ENCODE peak calls at places on chromosomes 7 and 10, in five cellular contexts. L is Peyer's patch, S is cardiac fibroblast, C is left lung, V is IMR-90. B is an unnamed sample.
A peak's percentile ranks its signal among the peaks of the same experiment; 100 is the strongest.

GRCh38 chr7:140229591-140230516 is 53.1 kb upstream of the KDM7A start:
- DNase-seq in C (peak; percentile 53), V (no peak), L (peak; percentile 86), S (no peak), B (no peak)

GRCh38 chr7:99379043-99379577 is 4.6 kb downstream of the ARPC1B start:
- DNase-seq in L (peak; percentile 59), C (peak; percentile 87), V (peak; percentile 88), S (peak; percentile 97), B (peak; percentile 96)

GRCh38 chr10:97901381-97901780 is 51.7 kb downstream of the GOLGA7B start:
- DNase-seq in C (no peak), L (no peak), S (no peak), V (no peak), B (no peak)

GRCh38 chr10:124308811-124309210 is 109.9 kb downstream of the OAT start:
- DNase-seq in L (no peak), V (no peak), C (peak; percentile 14), S (no peak), B (no peak)

GRCh38 chr10:3528271-3528670 is 256.7 kb downstream of the KLF6 start:
- DNase-seq in V (no peak), C (no peak), S (peak; percentile 31), L (no peak), B (peak; percentile 49)

GRCh38 chr7:151313857-151314256 is 27.8 kb upstream of the NUB1 start:
- DNase-seq in L (no peak), C (no peak), V (peak; percentile 61), S (peak; percentile 39), B (peak; percentile 43)

GRCh38 chr7:921581-922333 is 32.7 kb downstream of the ADAP1 start:
- DNase-seq in S (no peak), V (no peak), L (no peak), C (peak; percentile 30), B (no peak)

GRCh38 chr7:2687338-2687869 is 598 bp upstream of the AMZ1 start:
- DNase-seq in C (no peak), L (no peak), S (peak; percentile 46), V (peak; percentile 75), B (peak; percentile 67)

GRCh38 chr7:121278120-121279021 is 50.4 kb upstream of the WNT16 start:
- DNase-seq in S (peak; percentile 76), L (no peak), V (peak; percentile 76), C (no peak), B (no peak)

GRCh38 chr10:69179089-69179742 is 818 bp upstream of the SUPV3L1 start:
- DNase-seq in L (no peak), C (no peak), S (no peak), V (no peak), B (peak; percentile 54)

GRCh38 chr10:97991875-97992274 is 38.5 kb downstream of the CRTAC1 start:
- DNase-seq in L (no peak), C (no peak), V (peak; percentile 17), S (peak; percentile 31), B (peak; percentile 1)

GRCh38 chr7:100576384-100576993 is 2.8 kb upstream of the SAP25 start:
- DNase-seq in L (no peak), S (no peak), C (no peak), V (no peak), B (no peak)

GRCh38 chr10:70599791-70600190 is 2.8 kb downstream of the PRF1 start:
- DNase-seq in L (no peak), S (no peak), V (no peak), C (no peak), B (no peak)

GRCh38 chr7:151240942-151241754 is 7.3 kb downstream of the SMARCD3 start:
- DNase-seq in C (no peak), V (no peak), L (no peak), S (no peak), B (no peak)

GRCh38 chr7:128725524-128725923 is 13.6 kb upstream of the CALU start:
- DNase-seq in V (no peak), C (no peak), S (no peak), L (no peak), B (no peak)
- TF ChIP-seq CTCF in V (no peak), C (no peak), S (no peak), L (no peak), B (no peak)

GRCh38 chr10:123149162-123149567 is 1.2 kb downstream of the HMX2 start:
- DNase-seq in V (no peak), C (no peak), L (no peak), S (no peak), B (no peak)

GRCh38 chr10:123149568-123150228 is 1.8 kb downstream of the HMX2 start:
- DNase-seq in L (no peak), S (no peak), C (no peak), V (peak; percentile 42), B (peak; percentile 40)

GRCh38 chr10:123147635-123148413 is at the start of gene HMX2:
- DNase-seq in C (no peak), S (no peak), L (no peak), V (no peak), B (no peak)

GRCh38 chr10:123146892-123147634 is 873 bp upstream of the HMX2 start:
- DNase-seq in V (no peak), C (no peak), L (no peak), S (no peak), B (no peak)

GRCh38 chr10:123148414-123149161 is 652 bp downstream of the HMX2 start:
- DNase-seq in V (no peak), L (no peak), S (no peak), C (no peak), B (no peak)
- H3K4me3 ChIP-seq in V (no peak overlapping the region), L (peak overlapping the region; percentile 33), S (no peak overlapping the region), C (no peak overlapping the region), B (no peak overlapping the region)

GRCh38 chr10:130074639-130075038 is 36.0 kb downstream of the C10orf143 start:
- DNase-seq in C (no peak), L (no peak), S (no peak), V (no peak), B (no peak)
- TF ChIP-seq CTCF in C (no peak), L (no peak), S (no peak), V (no peak), B (peak; percentile 45)

DNA sequence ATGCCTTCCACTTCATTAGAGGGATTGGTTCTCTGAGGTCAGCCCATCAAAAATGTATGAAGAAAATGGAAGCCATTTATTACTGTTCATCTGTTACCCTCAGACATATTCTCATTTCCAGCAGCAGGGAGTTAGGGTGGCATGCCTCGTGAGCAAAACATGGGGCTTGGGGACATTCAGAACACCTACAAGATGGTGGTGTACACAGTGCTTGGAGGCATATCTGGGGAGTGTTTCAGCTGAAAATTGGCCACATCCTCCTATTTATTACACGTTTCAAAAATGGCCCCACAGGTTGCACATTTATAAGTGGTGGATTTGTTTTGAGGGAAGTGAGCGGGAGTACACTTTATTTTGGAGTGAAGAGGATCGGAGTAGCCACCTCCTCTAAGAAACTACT is 93.4 kb downstream of the SPAG6 start:
- DNase-seq in C (no peak), V (no peak), L (no peak), S (no peak), B (no peak)
- H3K4me3 ChIP-seq in C (no peak overlapping the region), V (no peak overlapping the region), L (no peak overlapping the region), S (no peak overlapping the region), B (peak overlapping the region; percentile 78)

GRCh38 chr7:51428226-51428887 is 111.7 kb upstream of the COBL start:
- DNase-seq in S (peak; percentile 19), L (no peak), V (no peak), C (no peak), B (no peak)
- TF ChIP-seq CTCF in S (no peak), L (no peak), V (peak; percentile 6), C (no peak), B (no peak)

GRCh38 chr7:69599879-69600764 is 1.8 kb downstream of the AUTS2 start:
- DNase-seq in V (no peak), L (no peak), C (no peak), S (no peak), B (peak; percentile 22)
- H3K4me3 ChIP-seq in V (peak overlapping the region; percentile 16), L (peak overlapping the region; percentile 59), C (peak overlapping the region; percentile 75), S (peak overlapping the region; percentile 88), B (peak overlapping the region; percentile 91)